ENCODE peak calls at places on chromosomes 6 and 20, in seven cellular contexts. One of them, this sample, is unnamed.

GRCh38 chr6:165846123-165846966 is 183.3 kb upstream of the PDE10A start:
- DNase-seq in H9: no peak
- DNase-seq in neuronal stem cell: no peak
- DNase-seq in IMR-90: peak
- DNase-seq in mesendoderm: no peak
- DNase-seq in H1: no peak
- DNase-seq in trophoblast cell: peak
- DNase-seq in this sample: no peak

GRCh38 chr6:44058617-44059358 is 68.5 kb downstream of the MRPL14 start:
- DNase-seq in H9: no peak
- DNase-seq in neuronal stem cell: no peak
- DNase-seq in IMR-90: peak
- DNase-seq in mesendoderm: peak
- DNase-seq in H1: no peak
- DNase-seq in trophoblast cell: peak
- DNase-seq in this sample: peak

GRCh38 chr20:20752712-20753111 is 40.3 kb upstream of the RALGAPA2 start:
- DNase-seq in H9: no peak
- DNase-seq in neuronal stem cell: no peak
- DNase-seq in IMR-90: no peak
- DNase-seq in mesendoderm: no peak
- DNase-seq in H1: no peak
- DNase-seq in trophoblast cell: no peak
- DNase-seq in this sample: no peak

GRCh38 chr6:44932651-44933091 is 395.5 kb upstream of the RUNX2 start:
- DNase-seq in H9: no peak
- DNase-seq in neuronal stem cell: no peak
- DNase-seq in IMR-90: no peak
- DNase-seq in mesendoderm: no peak
- DNase-seq in H1: no peak
- DNase-seq in trophoblast cell: no peak
- DNase-seq in this sample: no peak

GRCh38 chr20:11274137-11274536 is 600.3 kb upstream of the JAG1 start:
- DNase-seq in H9: no peak
- DNase-seq in neuronal stem cell: peak
- DNase-seq in IMR-90: peak
- DNase-seq in mesendoderm: peak
- DNase-seq in H1: no peak
- DNase-seq in trophoblast cell: peak
- DNase-seq in this sample: peak

GRCh38 chr20:38859070-38859690 is 53.7 kb downstream of the PPP1R16B start:
- DNase-seq in H9: no peak
- DNase-seq in neuronal stem cell: no peak
- DNase-seq in IMR-90: no peak
- DNase-seq in mesendoderm: no peak
- DNase-seq in H1: no peak
- DNase-seq in trophoblast cell: no peak
- DNase-seq in this sample: no peak

GRCh38 chr6:56949261-56949660 is 5.6 kb upstream of the BEND6 start:
- DNase-seq in H9: no peak
- DNase-seq in neuronal stem cell: no peak
- DNase-seq in IMR-90: peak
- DNase-seq in mesendoderm: no peak
- DNase-seq in H1: no peak
- DNase-seq in trophoblast cell: no peak
- DNase-seq in this sample: no peak

GRCh38 chr20:44745560-44746366 is at the start of gene KCNK15:
- DNase-seq in H9: no peak
- DNase-seq in neuronal stem cell: no peak
- DNase-seq in IMR-90: peak
- DNase-seq in mesendoderm: peak
- DNase-seq in H1: peak
- DNase-seq in trophoblast cell: no peak
- DNase-seq in this sample: peak

GRCh38 chr6:35370124-35370741 is 27.9 kb downstream of the PPARD start:
- DNase-seq in H9: no peak
- DNase-seq in neuronal stem cell: no peak
- DNase-seq in IMR-90: peak
- DNase-seq in mesendoderm: no peak
- DNase-seq in H1: no peak
- DNase-seq in trophoblast cell: peak
- DNase-seq in this sample: peak

GRCh38 chr6:75424610-75425548 is 68.7 kb downstream of the FILIP1 start:
- DNase-seq in H9: no peak
- DNase-seq in neuronal stem cell: no peak
- DNase-seq in IMR-90: peak
- DNase-seq in mesendoderm: no peak
- DNase-seq in H1: no peak
- DNase-seq in trophoblast cell: no peak
- DNase-seq in this sample: no peak

GRCh38 chr20:53077373-53078205 is 105.4 kb downstream of the TSHZ2 start:
- DNase-seq in H9: no peak
- DNase-seq in neuronal stem cell: no peak
- DNase-seq in IMR-90: no peak
- DNase-seq in mesendoderm: no peak
- DNase-seq in H1: no peak
- DNase-seq in trophoblast cell: no peak
- DNase-seq in this sample: peak

GRCh38 chr6:159908940-159909339 is 18.2 kb downstream of the MAS1 start:
- DNase-seq in H9: no peak
- DNase-seq in neuronal stem cell: no peak
- DNase-seq in IMR-90: no peak
- DNase-seq in mesendoderm: no peak
- DNase-seq in H1: no peak
- DNase-seq in trophoblast cell: no peak
- DNase-seq in this sample: no peak

GRCh38 chr6:32212076-32212760 is 11.6 kb downstream of the NOTCH4 start:
- DNase-seq in H9: no peak
- DNase-seq in neuronal stem cell: no peak
- DNase-seq in IMR-90: no peak
- DNase-seq in mesendoderm: no peak
- DNase-seq in H1: no peak
- DNase-seq in trophoblast cell: peak
- DNase-seq in this sample: no peak

GRCh38 chr6:61168878-61169277 is 1117.1 kb downstream of the KHDRBS2 start:
- DNase-seq in H9: no peak
- DNase-seq in neuronal stem cell: no peak
- DNase-seq in IMR-90: no peak
- DNase-seq in mesendoderm: no peak
- DNase-seq in H1: no peak
- DNase-seq in trophoblast cell: no peak
- DNase-seq in this sample: no peak

DNA sequence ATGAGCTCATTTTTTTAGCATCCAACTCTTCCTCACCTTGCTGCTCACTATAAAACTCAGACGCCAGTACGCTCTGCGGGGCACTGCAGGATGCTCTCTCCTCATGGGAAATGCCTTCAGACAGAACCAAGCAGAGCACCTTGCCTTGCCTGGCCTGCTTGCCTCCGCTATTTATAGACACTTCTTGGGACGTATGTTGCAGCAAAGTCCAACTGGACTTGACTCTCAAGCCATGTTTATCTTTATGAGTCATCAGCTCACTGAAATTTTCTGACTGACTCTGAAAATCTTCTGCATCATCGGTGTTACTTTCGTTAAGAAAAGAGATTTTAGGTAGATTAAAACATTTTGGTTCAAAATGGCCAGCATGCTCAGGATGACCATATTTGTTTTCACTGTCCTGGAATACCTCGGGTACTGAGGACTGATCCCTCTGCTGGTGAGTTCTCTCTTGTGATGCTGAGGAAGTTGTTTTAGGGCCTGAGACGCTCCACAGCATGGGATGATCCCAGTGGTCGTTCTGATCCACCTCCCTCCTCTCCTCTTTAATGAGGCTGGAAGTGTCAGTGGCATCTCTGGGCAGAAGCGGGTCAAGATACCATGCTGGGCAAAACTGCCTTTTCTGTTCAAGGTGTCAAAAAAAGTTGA is 204.5 kb downstream of the KIF16B start:
- DNase-seq in H9: no peak
- DNase-seq in neuronal stem cell: no peak
- DNase-seq in IMR-90: peak
- DNase-seq in mesendoderm: peak
- DNase-seq in H1: no peak
- DNase-seq in trophoblast cell: no peak
- DNase-seq in this sample: peak
- H3K4ac ChIP-seq in H9: no peak
- H3K4ac ChIP-seq in neuronal stem cell: no peak
- H3K4ac ChIP-seq in IMR-90: no peak
- H3K4ac ChIP-seq in mesendoderm: no peak
- H3K4ac ChIP-seq in H1: no peak
- H3K4ac ChIP-seq in trophoblast cell: no peak
- H3K4ac ChIP-seq in this sample: no peak

DNA sequence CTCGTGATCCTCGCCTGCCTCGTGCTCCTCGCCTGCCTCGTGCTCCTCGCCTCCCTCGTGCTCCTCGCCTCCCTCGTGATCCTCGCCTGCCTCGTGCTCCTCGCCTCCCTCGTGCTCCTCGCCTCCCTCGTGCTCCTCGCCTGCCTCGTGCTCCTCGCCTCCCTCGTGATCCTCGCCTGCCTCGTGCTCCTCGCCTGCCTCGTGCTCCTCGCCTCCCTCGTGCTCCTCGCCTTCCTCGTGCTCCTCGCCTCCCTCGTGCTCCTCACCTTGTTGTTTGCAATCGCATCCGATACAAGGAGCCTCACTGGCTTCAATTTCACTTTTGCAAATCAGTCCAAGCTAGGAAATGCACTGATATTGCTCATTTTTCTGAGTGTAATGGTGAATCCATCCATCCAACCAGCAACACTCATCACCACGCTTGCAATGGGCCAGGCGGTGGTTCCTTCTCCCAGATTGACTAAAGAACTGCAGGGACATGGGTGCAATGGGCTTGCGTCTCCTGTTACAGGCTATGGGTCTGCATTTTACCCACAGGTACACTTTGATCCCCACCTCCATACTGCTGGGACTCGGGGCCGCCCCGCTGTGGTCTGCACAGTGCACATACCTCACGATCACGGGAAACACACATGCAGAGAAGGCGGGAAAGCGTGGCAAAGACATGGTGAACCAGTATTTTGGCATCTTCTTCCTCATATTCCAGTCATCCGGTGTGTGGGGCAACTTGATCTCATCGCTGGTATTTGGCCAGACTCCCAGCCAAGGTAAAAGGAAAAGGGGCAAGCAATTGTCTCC is 4.6 kb downstream of the UNC93A start:
- DNase-seq in H9: no peak
- DNase-seq in neuronal stem cell: no peak
- DNase-seq in IMR-90: no peak
- DNase-seq in mesendoderm: no peak
- DNase-seq in H1: no peak
- DNase-seq in trophoblast cell: no peak
- DNase-seq in this sample: no peak
- H4K8ac ChIP-seq in H9: no peak
- H4K8ac ChIP-seq in neuronal stem cell: no peak
- H4K8ac ChIP-seq in IMR-90: no peak
- H4K8ac ChIP-seq in mesendoderm: no peak
- H4K8ac ChIP-seq in H1: no peak
- H4K8ac ChIP-seq in trophoblast cell: no peak
- H4K8ac ChIP-seq in this sample: no peak

DNA sequence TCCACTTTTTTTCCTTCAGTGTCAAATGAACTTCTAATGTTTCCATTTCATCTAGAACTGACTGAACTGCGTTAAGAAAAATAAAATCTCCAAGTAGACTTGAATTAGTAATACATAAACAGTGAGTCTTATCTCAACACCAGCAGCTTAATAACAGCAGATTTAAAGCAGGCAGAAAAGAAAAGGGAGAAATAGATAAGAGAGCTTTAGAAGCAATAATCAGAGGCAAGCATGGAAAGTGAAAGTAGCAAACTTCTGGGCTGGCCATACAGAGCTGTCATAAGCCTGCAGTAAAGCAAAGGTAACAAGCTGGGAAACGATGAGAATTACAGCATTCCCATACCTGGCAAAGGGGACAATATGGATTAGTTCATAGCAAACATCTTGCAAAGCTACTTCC is 16.9 kb upstream of the ANGPT4 start:
- DNase-seq in H9: no peak
- DNase-seq in neuronal stem cell: no peak
- DNase-seq in IMR-90: no peak
- DNase-seq in mesendoderm: no peak
- DNase-seq in H1: no peak
- DNase-seq in trophoblast cell: no peak
- DNase-seq in this sample: no peak
- H3K23ac ChIP-seq in H9: no peak
- H3K23ac ChIP-seq in neuronal stem cell: no peak
- H3K23ac ChIP-seq in IMR-90: no peak
- H3K23ac ChIP-seq in mesendoderm: no peak
- H3K23ac ChIP-seq in H1: no peak
- H3K23ac ChIP-seq in trophoblast cell: no peak
- H3K23ac ChIP-seq in this sample: no peak

GRCh38 chr6:168263351-168263905 is 56.1 kb downstream of the DACT2 start:
- DNase-seq in H9: no peak
- DNase-seq in neuronal stem cell: no peak
- DNase-seq in IMR-90: no peak
- DNase-seq in mesendoderm: no peak
- DNase-seq in H1: no peak
- DNase-seq in trophoblast cell: no peak
- DNase-seq in this sample: no peak

GRCh38 chr6:168265394-168265793 is 54.2 kb downstream of the DACT2 start:
- DNase-seq in H9: no peak
- DNase-seq in neuronal stem cell: no peak
- DNase-seq in IMR-90: no peak
- DNase-seq in mesendoderm: no peak
- DNase-seq in H1: no peak
- DNase-seq in trophoblast cell: no peak
- DNase-seq in this sample: no peak

GRCh38 chr6:168261234-168261633 is 58.3 kb downstream of the DACT2 start:
- DNase-seq in H9: no peak
- DNase-seq in neuronal stem cell: no peak
- DNase-seq in IMR-90: no peak
- DNase-seq in mesendoderm: no peak
- DNase-seq in H1: no peak
- DNase-seq in trophoblast cell: no peak
- DNase-seq in this sample: no peak

GRCh38 chr6:168265827-168266815 is 53.5 kb downstream of the DACT2 start:
- DNase-seq in H9: no peak
- DNase-seq in neuronal stem cell: no peak
- DNase-seq in IMR-90: no peak
- DNase-seq in mesendoderm: no peak
- DNase-seq in H1: no peak
- DNase-seq in trophoblast cell: peak
- DNase-seq in this sample: no peak

DNA sequence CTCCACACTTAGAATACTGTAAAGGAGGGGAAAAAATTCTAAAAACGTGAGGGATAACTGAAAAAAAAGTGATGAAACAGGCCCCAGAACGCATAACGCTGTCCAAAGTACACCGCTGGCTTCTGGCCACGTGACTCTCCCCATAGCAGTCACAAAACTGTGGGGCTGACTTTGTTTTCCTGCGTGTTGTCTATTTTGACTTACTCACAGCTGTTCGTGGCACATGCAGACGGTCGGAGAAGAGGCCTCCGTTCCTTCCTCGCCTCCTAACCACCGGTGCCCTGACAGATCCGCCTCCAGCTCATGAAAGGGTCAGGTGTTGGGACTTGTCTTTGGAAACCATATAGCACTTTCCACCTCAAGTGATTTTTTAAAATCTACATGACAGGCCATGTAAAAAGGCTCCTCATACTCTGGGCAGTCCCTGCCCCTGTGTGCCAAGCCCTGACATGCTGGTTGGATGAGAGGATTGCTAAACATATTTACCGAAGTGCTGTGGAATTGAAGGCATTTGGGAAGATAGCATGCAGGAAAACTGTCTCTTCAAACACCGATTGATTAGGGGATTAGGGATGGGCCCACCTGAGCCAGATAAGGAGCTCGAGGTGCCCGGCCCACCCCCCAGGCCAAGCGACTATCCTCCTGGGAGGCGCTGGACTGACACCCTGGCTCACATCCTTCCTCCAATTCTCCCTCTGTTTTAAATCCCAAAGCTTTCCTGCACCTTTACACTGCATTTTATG is 54.8 kb downstream of the DACT2 start:
- DNase-seq in H9: no peak
- DNase-seq in neuronal stem cell: no peak
- DNase-seq in IMR-90: no peak
- DNase-seq in mesendoderm: peak
- DNase-seq in H1: no peak
- DNase-seq in trophoblast cell: no peak
- DNase-seq in this sample: no peak
- H3K4ac ChIP-seq in H9: no peak
- H3K4ac ChIP-seq in neuronal stem cell: no peak
- H3K4ac ChIP-seq in IMR-90: no peak
- H3K4ac ChIP-seq in mesendoderm: no peak
- H3K4ac ChIP-seq in H1: no peak
- H3K4ac ChIP-seq in trophoblast cell: no peak
- H3K4ac ChIP-seq in this sample: no peak